ENCODE peak calls at places on chromosomes 4 and X, in ten cellular contexts. O is heart right ventricle; V is spleen; Z is CD8-positive, alpha-beta T cell; L is activated CD8-positive, alpha-beta T cell treated with anti-CD3 and anti-CD28 coated beads for 36 hours; N is dorsolateral prefrontal cortex; T is tibial nerve; I is neural crest cell; H is RWPE1; J is suprapubic skin. U is an unnamed sample.
A peak's percentile ranks its signal among the peaks of the same experiment; 100 is the strongest.

GRCh38 chrX:46645614-46646013 is 72.0 kb downstream of the CHST7 start:
- DNase-seq in O (no peak), V (no peak), Z (no peak), L (no peak), N (no peak), T (no peak), I (no peak), H (no peak), J (no peak), U (no peak)

GRCh38 chr4:134019657-134020056 is 181.9 kb downstream of the PABPC4L start:
- DNase-seq in O (no peak), V (no peak), Z (no peak), L (no peak), N (no peak), T (no peak), I (no peak), H (no peak), J (no peak), U (no peak)

GRCh38 chr4:186104114-186104894 is at the start of gene FAM149A:
- DNase-seq in O (peak; percentile 35), V (peak; percentile 86), Z (no peak), L (peak; percentile 71), N (no peak), T (no peak), I (no peak), H (peak; percentile 9), J (no peak), U (no peak)

GRCh38 chr4:25890653-25891485 is 23.2 kb upstream of the SMIM20 start:
- DNase-seq in O (no peak), V (no peak), Z (no peak), L (no peak), N (peak; percentile 43), T (no peak), I (no peak), H (no peak), J (no peak), U (no peak)

GRCh38 chrX:108736509-108737479 is at the start of gene IRS4:
- DNase-seq in O (no peak), V (no peak), Z (no peak), L (no peak), N (no peak), T (no peak), I (peak; percentile 41), H (no peak), J (no peak), U (no peak)

GRCh38 chr4:150235317-150235716 is 157.1 kb downstream of the DCLK2 start:
- DNase-seq in O (no peak), V (no peak), Z (no peak), L (no peak), N (no peak), T (no peak), I (no peak), H (no peak), J (no peak), U (no peak)

GRCh38 chrX:120617996-120618630 is 11.7 kb downstream of the C1GALT1C1 start:
- DNase-seq in O (no peak), V (no peak), Z (no peak), L (no peak), N (no peak), T (no peak), I (no peak), H (no peak), J (no peak), U (no peak)

GRCh38 chrX:10199212-10199611 is 42.4 kb downstream of the CLCN4 start:
- DNase-seq in O (no peak), V (peak; percentile 86), Z (no peak), L (peak; percentile 2), N (no peak), T (peak; percentile 19), I (no peak), H (no peak), J (no peak), U (no peak)

GRCh38 chr4:7275067-7275466 is 82.7 kb downstream of the SORCS2 start:
- DNase-seq in O (no peak), V (no peak), Z (no peak), L (no peak), N (no peak), T (no peak), I (no peak), H (no peak), J (no peak), U (no peak)

GRCh38 chr4:139167774-139168444 is 9.1 kb downstream of the ELF2 start:
- DNase-seq in O (no peak), V (no peak), Z (no peak), L (no peak), N (no peak), T (no peak), I (no peak), H (peak; percentile 92), J (no peak), U (no peak)

GRCh38 chr4:138891610-138892009 is 124.0 kb upstream of the NOCT start:
- DNase-seq in O (no peak), V (no peak), Z (no peak), L (no peak), N (no peak), T (no peak), I (no peak), H (no peak), J (no peak), U (no peak)

GRCh38 chrX:109448539-109448938 is 33.3 kb downstream of the GUCY2F start:
- DNase-seq in O (no peak), V (no peak), Z (no peak), L (no peak), N (no peak), T (no peak), I (no peak), H (no peak), J (no peak), U (no peak)

GRCh38 chrX:134572816-134573682 is 85.2 kb downstream of the PLAC1 start:
- DNase-seq in O (no peak), V (no peak), Z (no peak), L (no peak), N (no peak), T (no peak), I (no peak), H (peak; percentile 56), J (no peak), U (no peak)

GRCh38 chr4:182924497-182924896 is 7.3 kb upstream of the DCTD start:
- DNase-seq in O (no peak), V (no peak), Z (no peak), L (no peak), N (no peak), T (no peak), I (no peak), H (no peak), J (no peak), U (no peak)

DNA sequence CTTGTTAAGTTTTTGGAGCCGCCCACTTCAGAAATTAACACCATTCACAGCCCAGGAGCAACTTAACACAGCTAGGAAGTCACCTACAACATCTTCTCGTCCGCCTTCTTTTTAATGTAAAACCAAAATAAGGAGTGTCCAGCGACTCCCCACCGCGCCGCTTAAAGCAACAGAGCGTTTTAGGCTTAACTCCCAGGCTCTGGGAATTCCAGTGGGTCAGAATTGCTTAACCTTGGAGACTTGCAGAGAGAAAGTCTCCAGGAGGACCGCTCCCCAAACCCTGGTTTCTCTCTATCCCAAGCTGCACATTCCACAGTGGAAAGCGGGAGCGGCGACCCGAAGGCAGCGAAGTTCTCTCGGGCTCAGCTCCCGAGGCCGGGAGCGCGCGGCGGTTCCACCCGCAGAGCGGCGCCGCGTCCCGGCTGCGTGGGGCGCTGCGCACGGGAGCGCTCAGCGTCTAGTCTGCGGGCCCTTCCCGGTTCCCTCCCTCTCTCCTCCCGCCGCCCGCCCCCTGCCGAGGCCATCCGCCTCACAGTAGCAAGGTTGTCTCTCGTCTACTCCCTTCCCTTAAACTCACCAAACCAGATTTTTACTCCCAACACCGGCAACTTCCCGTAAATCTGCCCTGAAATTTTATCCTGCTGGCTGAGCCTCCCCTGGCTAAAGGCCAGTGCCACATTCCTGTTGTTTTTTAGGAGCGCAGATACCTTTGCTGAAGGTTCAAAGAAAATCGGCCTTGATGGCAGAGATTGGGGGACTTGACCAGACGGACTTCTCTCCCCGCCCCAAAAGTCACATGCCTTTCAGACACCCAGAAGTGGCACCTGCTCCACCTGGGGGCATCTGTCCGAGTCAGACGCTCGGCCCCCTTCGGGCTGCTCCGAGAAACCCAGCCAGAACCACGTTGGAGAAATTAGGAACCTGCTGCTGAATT is at the start of gene RBM47:
- DNase-seq in O (peak; percentile 67), V (peak; percentile 93), Z (no peak), L (peak; percentile 32), N (no peak), T (no peak), I (peak; percentile 26), H (peak; percentile 72), J (peak; percentile 79), U (no peak)
- TF ChIP-seq CTCF in O (no peak), V (peak; percentile 14), Z (no peak), L (no peak), N (no peak), T (peak; percentile 8), I (peak; percentile 37), H (peak; percentile 32), J (no peak), U (no peak)

DNA sequence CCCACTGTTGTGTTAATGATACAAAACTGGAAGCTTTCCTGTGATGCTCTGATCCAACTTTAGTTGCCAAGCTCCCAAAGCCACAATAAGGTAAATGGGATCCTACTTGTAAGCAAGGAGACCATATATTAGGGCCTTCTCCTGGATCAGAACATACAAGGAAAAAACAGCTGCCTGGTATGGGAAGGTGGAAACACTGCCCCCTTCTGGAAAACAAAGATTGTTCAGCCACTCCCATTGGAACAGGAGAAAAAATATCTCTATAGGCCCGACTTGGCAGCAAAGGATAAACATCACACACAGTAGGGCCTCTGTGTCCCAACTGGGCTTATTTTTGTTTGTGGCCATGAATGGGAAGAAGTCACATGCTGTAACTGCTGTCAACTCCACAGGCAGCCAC is 166.5 kb downstream of the TBX22 start:
- DNase-seq in O (no peak), V (no peak), Z (no peak), L (no peak), N (no peak), T (no peak), I (no peak), H (no peak), J (no peak), U (no peak)
- TF ChIP-seq CTCF in O (no peak), V (no peak), Z (no peak), L (no peak), N (no peak), T (peak; percentile 13), I (peak; percentile 31), H (no peak), J (no peak), U (no peak)

GRCh38 chrX:3638280-3638873 is 75.1 kb downstream of the PRKX start:
- DNase-seq in O (no peak), V (no peak), Z (no peak), L (peak; percentile 29), N (peak; percentile 41), T (peak; percentile 14), I (peak; percentile 71), H (peak; percentile 20), J (no peak), U (peak; percentile 37)
- TF ChIP-seq CTCF in O (peak; percentile 58), V (peak; percentile 22), Z (peak; percentile 30), L (peak; percentile 46), N (peak; percentile 47), T (peak; percentile 51), I (peak; percentile 93), H (peak; percentile 42), J (peak; percentile 59), U (no peak)

DNA sequence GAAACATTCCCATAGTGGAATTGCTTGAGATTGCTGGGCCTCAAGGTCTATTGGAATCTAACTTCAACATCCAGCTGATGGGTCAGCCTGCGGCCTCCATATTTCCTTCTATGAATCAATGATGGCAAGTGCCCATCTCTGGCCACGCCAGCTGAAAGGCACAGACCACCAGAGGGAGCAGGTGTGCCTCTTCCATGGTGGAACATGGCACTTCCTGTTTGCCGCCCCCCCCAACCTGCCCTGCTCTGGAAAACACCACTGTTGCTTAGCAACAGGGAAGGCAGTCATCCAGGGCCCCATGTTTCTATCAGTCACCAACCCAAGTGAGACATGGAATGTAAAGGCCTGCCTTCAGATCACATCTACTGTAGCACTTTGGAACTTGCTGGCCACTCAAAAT is 11.6 kb downstream of the PAGE4 start:
- DNase-seq in O (peak; percentile 38), V (no peak), Z (no peak), L (peak; percentile 78), N (peak; percentile 83), T (no peak), I (peak; percentile 55), H (peak; percentile 39), J (no peak), U (peak; percentile 22)
- TF ChIP-seq CTCF in O (peak; percentile 32), V (no peak), Z (no peak), L (no peak), N (peak; percentile 43), T (peak; percentile 15), I (peak; percentile 63), H (peak; percentile 18), J (no peak), U (no peak)